ENCODE peak calls at places on chromosomes 16 and 17, in ten cellular contexts. W is BJ; E is lower leg skin; G is progenitor cell of endocrine pancreas; N is stimulated activated naive CD8-positive, alpha-beta T cell treated with anti-CD3 and anti-CD28 coated beads, Interleukin-15, Interleukin-2, amounts not matched to agents 100 U/mL and 50 U/mL, for 24 hours; S is GM06990; Q is Caki2; I is Ammon's horn; J is astrocyte of the spinal cord; Z is left ventricle myocardium inferior. P is an unnamed sample.

GRCh38 chr16:74034862-74035261 is 261.8 kb upstream of the PSMD7 start:
- DNase-seq in W (no peak), E (no peak), G (no peak), N (no peak), S (no peak), Q (no peak), I (peak; percentile 26), J (peak; percentile 9), Z (no peak), P (no peak)

GRCh38 chr17:63293310-63293709 is 152.8 kb downstream of the CYB561 start:
- DNase-seq in W (peak; percentile 55), E (no peak), G (no peak), N (no peak), S (no peak), Q (no peak), I (no peak), J (peak; percentile 64), Z (no peak), P (no peak)

GRCh38 chr17:8384801-8385335 is 1.9 kb upstream of the RPL26 start:
- DNase-seq in W (peak; percentile 91), E (no peak), G (no peak), N (no peak), S (no peak), Q (peak; percentile 87), I (no peak), J (peak; percentile 77), Z (no peak), P (no peak)

GRCh38 chr17:44561237-44561623 is 3.9 kb downstream of the FZD2 start:
- DNase-seq in W (no peak), E (no peak), G (no peak), N (no peak), S (no peak), Q (no peak), I (no peak), J (no peak), Z (no peak), P (no peak)

GRCh38 chr17:38604479-38605229 is 1.1 kb downstream of the SRCIN1 start:
- DNase-seq in W (no peak), E (no peak), G (no peak), N (peak; percentile 40), S (peak; percentile 42), Q (no peak), I (peak; percentile 78), J (no peak), Z (no peak), P (peak; percentile 45)

GRCh38 chr17:74512624-74513084 is 18.6 kb downstream of the CD300LB start:
- DNase-seq in W (no peak), E (peak; percentile 80), G (no peak), N (peak; percentile 76), S (no peak), Q (peak; percentile 6), I (peak; percentile 22), J (no peak), Z (no peak), P (peak; percentile 79)

GRCh38 chr17:44830359-44831269 is 527 bp upstream of the GJC1 start:
- DNase-seq in W (no peak), E (no peak), G (no peak), N (no peak), S (peak; percentile 37), Q (peak; percentile 54), I (no peak), J (peak; percentile 32), Z (no peak), P (peak; percentile 19)

GRCh38 chr17:56595831-56596740 is 2.6 kb downstream of the NOG start:
- DNase-seq in W (no peak), E (peak; percentile 80), G (no peak), N (peak; percentile 53), S (no peak), Q (no peak), I (no peak), J (no peak), Z (no peak), P (peak; percentile 37)

GRCh38 chr17:20234266-20234665 is 225.1 kb downstream of the SPECC1 start:
- DNase-seq in W (no peak), E (no peak), G (no peak), N (peak; percentile 45), S (no peak), Q (no peak), I (no peak), J (no peak), Z (no peak), P (peak; percentile 86)

GRCh38 chr17:4365628-4366311 is 705 bp downstream of the UBE2G1 start:
- DNase-seq in W (no peak), E (peak; percentile 90), G (peak; percentile 38), N (no peak), S (no peak), Q (no peak), I (peak; percentile 11), J (peak; percentile 16), Z (peak; percentile 37), P (peak; percentile 57)

GRCh38 chr16:20938426-20938825 is 37.9 kb downstream of the LYRM1 start:
- DNase-seq in W (no peak), E (no peak), G (no peak), N (no peak), S (no peak), Q (peak; percentile 63), I (no peak), J (peak; percentile 52), Z (no peak), P (peak; percentile 50)

GRCh38 chr17:77320046-77320445 is 179.3 kb downstream of the SEC14L1 start:
- DNase-seq in W (no peak), E (peak; percentile 94), G (no peak), N (no peak), S (no peak), Q (no peak), I (no peak), J (peak; percentile 57), Z (no peak), P (no peak)

GRCh38 chr17:51128089-51128488 is 7.4 kb upstream of the SPAG9 start:
- DNase-seq in W (no peak), E (no peak), G (no peak), N (peak; percentile 20), S (no peak), Q (peak; percentile 68), I (no peak), J (no peak), Z (no peak), P (peak; percentile 35)

GRCh38 chr16:62978451-62978850 is 942.2 kb upstream of the CDH8 start:
- DNase-seq in W (no peak), E (no peak), G (no peak), N (no peak), S (no peak), Q (no peak), I (no peak), J (no peak), Z (no peak), P (no peak)

GRCh38 chr17:49694847-49695697 is 12.7 kb downstream of the SLC35B1 start:
- DNase-seq in W (no peak), E (peak; percentile 92), G (peak; percentile 58), N (peak; percentile 85), S (peak; percentile 38), Q (peak; percentile 39), I (peak; percentile 37), J (peak; percentile 27), Z (peak; percentile 51), P (peak; percentile 84)

GRCh38 chr17:69943058-69943457 is 132.0 kb upstream of the KCNJ16 start:
- DNase-seq in W (no peak), E (no peak), G (no peak), N (no peak), S (no peak), Q (no peak), I (no peak), J (no peak), Z (no peak), P (no peak)